ENCODE peak calls at places on chromosomes 3 and 15, in four cellular contexts. A is H9, J is fibroblast of lung, X is Calu3. H is an unnamed sample.

GRCh38 chr3:129005526-129006303 is 4.6 kb downstream of the EFCC1 start:
- DNase-seq in A (no peak), J (peak; percentile 56), X (no peak), H (no peak)

GRCh38 chr15:72319360-72319984 is 485 bp downstream of the CELF6 start:
- DNase-seq in A (peak; percentile 93), J (peak; percentile 57), X (peak; percentile 80), H (peak; percentile 91)

GRCh38 chr3:178056868-178057267 is 479.4 kb upstream of the KCNMB2 start:
- DNase-seq in A (no peak), J (peak; percentile 76), X (no peak), H (no peak)

GRCh38 chr15:89632563-89633430 is 22.5 kb downstream of the KIF7 start:
- DNase-seq in A (no peak), J (no peak), X (no peak), H (peak; percentile 75)

GRCh38 chr15:88454867-88455810 is 12.0 kb downstream of the MRPL46 start:
- DNase-seq in A (peak; percentile 85), J (peak; percentile 70), X (peak; percentile 68), H (peak; percentile 80)

GRCh38 chr15:39720721-39721611 is 61.7 kb downstream of the FSIP1 start:
- DNase-seq in A (no peak), J (peak; percentile 34), X (no peak), H (no peak)

GRCh38 chr3:70716832-70717231 is 404.4 kb upstream of the MDFIC2 start:
- DNase-seq in A (no peak), J (peak; percentile 70), X (no peak), H (no peak)

GRCh38 chr3:170868577-170869239 is 1.3 kb downstream of the RPL22L1 start:
- DNase-seq in A (no peak), J (no peak), X (no peak), H (no peak)

GRCh38 chr3:123349201-123349535 is 99.7 kb downstream of the ADCY5 start:
- DNase-seq in A (no peak), J (no peak), X (no peak), H (no peak)

GRCh38 chr15:67175643-67176071 is 78.8 kb downstream of the AAGAB start:
- DNase-seq in A (no peak), J (peak; percentile 83), X (no peak), H (no peak)

GRCh38 chr3:57952208-57952631 is 56.0 kb upstream of the FLNB start:
- DNase-seq in A (peak; percentile 79), J (peak; percentile 94), X (no peak), H (no peak)

GRCh38 chr3:171876651-171877272 is 33.6 kb downstream of the TMEM212 start:
- DNase-seq in A (no peak), J (peak; percentile 95), X (no peak), H (no peak)

GRCh38 chr3:71144525-71145253 is 438.8 kb downstream of the FOXP1 start:
- DNase-seq in A (no peak), J (no peak), X (no peak), H (no peak)

GRCh38 chr3:42705039-42705767 is 2.6 kb upstream of the HHATL start:
- DNase-seq in A (no peak), J (no peak), X (no peak), H (peak; percentile 77)

GRCh38 chr3:105970283-105970682 is 101.5 kb upstream of the CBLB start:
- DNase-seq in A (no peak), J (peak; percentile 95), X (no peak), H (no peak)

GRCh38 chr3:177452487-177452886 is 255.2 kb upstream of the TBL1XR1 start:
- DNase-seq in A (no peak), J (peak; percentile 83), X (no peak), H (no peak)

GRCh38 chr3:39378092-39378491 is 5.1 kb upstream of the SLC25A38 start:
- DNase-seq in A (peak; percentile 82), J (peak; percentile 5), X (peak; percentile 71), H (no peak)

GRCh38 chr3:79910337-79910736 is 142.5 kb upstream of the ROBO1 start:
- DNase-seq in A (no peak), J (no peak), X (no peak), H (no peak)

GRCh38 chr3:148604270-148605085 is 93.2 kb upstream of the AGTR1 start:
- DNase-seq in A (no peak), J (peak; percentile 30), X (peak; percentile 19), H (no peak)

GRCh38 chr15:77208222-77208621 is 137.3 kb upstream of the TSPAN3 start:
- DNase-seq in A (no peak), J (no peak), X (no peak), H (no peak)

GRCh38 chr15:40367038-40367672 is 9.1 kb downstream of the DISP2 start:
- DNase-seq in A (no peak), J (no peak), X (no peak), H (no peak)

GRCh38 chr3:122392868-122393844 is 9.2 kb downstream of the FAM162A start:
- DNase-seq in A (no peak), J (peak; percentile 71), X (no peak), H (no peak)

GRCh38 chr15:49472338-49472737 is 49.3 kb downstream of the FGF7 start:
- DNase-seq in A (no peak), J (no peak), X (no peak), H (no peak)

DNA sequence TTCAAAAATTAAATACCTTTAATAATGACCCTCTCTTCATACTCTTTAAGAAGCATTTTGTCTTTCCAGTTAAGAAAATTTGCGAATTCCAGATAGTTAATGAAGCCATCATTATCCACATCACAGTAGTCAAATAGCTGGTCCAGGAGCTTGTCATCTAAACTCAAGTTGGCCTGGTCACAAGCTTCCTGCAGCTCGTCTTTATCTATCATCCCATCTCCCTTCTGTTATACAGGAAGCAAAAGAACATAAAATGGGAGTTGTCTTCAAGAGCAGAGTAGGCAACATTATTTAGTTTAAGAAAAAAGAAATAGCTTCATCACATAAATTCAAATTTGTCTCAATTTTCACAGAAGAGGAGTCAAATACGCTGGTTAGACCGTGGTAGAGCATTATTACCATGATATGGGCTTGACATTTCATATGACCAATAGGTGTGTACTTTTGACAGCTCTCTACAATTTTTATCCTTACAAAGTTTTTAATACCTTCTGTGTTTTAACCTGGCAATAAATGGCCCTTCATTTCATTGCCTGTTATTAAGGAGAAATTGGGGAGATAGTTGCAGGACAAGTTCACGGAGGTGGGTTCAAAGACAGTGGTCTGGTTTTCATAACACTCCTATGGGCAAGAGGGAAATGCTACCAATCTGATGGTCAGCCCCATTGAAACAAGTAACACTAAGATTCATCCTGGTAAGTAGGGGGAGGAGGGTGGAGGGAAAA is 45.4 kb downstream of the EFHB start:
- DNase-seq in A (no peak), J (no peak), X (no peak), H (no peak)
- TF ChIP-seq CTCF in A (no peak), J (no peak), X (no peak), H (no peak)

GRCh38 chr15:81296218-81296617 is 27.7 kb downstream of the STARD5 start:
- DNase-seq in A (no peak), J (no peak), X (no peak), H (no peak)
- TF ChIP-seq CTCF in A (no peak), J (no peak), X (no peak), H (no peak)

GRCh38 chr3:135077186-135077585 is 282.1 kb downstream of the EPHB1 start:
- DNase-seq in A (no peak), J (no peak), X (no peak), H (no peak)

GRCh38 chr3:135075157-135075556 is 280.1 kb downstream of the EPHB1 start:
- DNase-seq in A (no peak), J (no peak), X (no peak), H (no peak)

GRCh38 chr3:135081451-135082434 is 286.7 kb downstream of the EPHB1 start:
- DNase-seq in A (no peak), J (no peak), X (no peak), H (no peak)

GRCh38 chr3:135082706-135083105 is 287.6 kb downstream of the EPHB1 start:
- DNase-seq in A (no peak), J (no peak), X (no peak), H (no peak)

GRCh38 chr3:135078283-135078682 is 283.2 kb downstream of the EPHB1 start:
- DNase-seq in A (peak; percentile 43), J (no peak), X (no peak), H (no peak)
- TF ChIP-seq CTCF in A (peak; percentile 51), J (no peak), X (no peak), H (no peak)

GRCh38 chr3:82178291-82178690 is 416.8 kb upstream of the GBE1 start:
- DNase-seq in A (no peak), J (no peak), X (no peak), H (no peak)
- TF ChIP-seq CTCF in A (no peak), J (no peak), X (no peak), H (no peak)

GRCh38 chr3:33799202-33799551 is 747 bp downstream of the PDCD6IP start:
- DNase-seq in A (no peak), J (no peak), X (no peak), H (no peak)

GRCh38 chr3:33798418-33799201 is at the start of gene PDCD6IP:
- DNase-seq in A (peak; percentile 96), J (peak; percentile 95), X (peak; percentile 93), H (peak; percentile 97)

GRCh38 chr3:33796137-33796536 is 2.3 kb upstream of the PDCD6IP start:
- DNase-seq in A (no peak), J (no peak), X (no peak), H (no peak)

GRCh38 chr3:33803252-33803651 is 4.8 kb downstream of the PDCD6IP start:
- DNase-seq in A (no peak), J (no peak), X (no peak), H (no peak)

DNA sequence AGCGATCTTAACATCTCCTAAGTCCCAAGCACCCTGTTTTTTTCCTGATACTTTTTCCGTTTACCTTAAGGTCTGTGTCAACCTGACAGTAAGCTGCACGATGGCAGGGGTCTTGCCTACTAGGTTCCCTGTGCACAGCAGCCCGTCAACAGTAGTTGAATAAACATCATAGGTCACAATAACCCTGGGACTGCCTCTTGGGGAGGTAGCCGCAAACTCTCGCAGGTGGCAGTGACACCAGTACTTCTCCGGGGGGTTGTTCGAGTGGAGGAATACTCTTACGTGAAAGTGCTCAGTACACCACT is 365 bp upstream of the PDCD6IP start:
- DNase-seq in A (no peak), J (no peak), X (no peak), H (no peak)
- TF ChIP-seq CTCF in A (no peak), J (no peak), X (no peak), H (no peak)

GRCh38 chr15:83106994-83107840 is at the start of gene TM6SF1:
- DNase-seq in A (peak; percentile 39), J (no peak), X (peak; percentile 9), H (no peak)
- TF ChIP-seq CTCF in A (no peak), J (no peak), X (no peak), H (no peak)

GRCh38 chr3:28476194-28476593 is 127.6 kb upstream of the AZI2 start:
- DNase-seq in A (no peak), J (peak; percentile 76), X (no peak), H (no peak)
- TF ChIP-seq CTCF in A (peak; percentile 77), J (peak; percentile 59), X (peak; percentile 31), H (peak; percentile 69)

GRCh38 chr3:159616234-159616825 is 372.3 kb upstream of the IL12A start:
- DNase-seq in A (peak; percentile 46), J (peak; percentile 62), X (peak; percentile 81), H (peak; percentile 87)
- TF ChIP-seq CTCF in A (peak; percentile 74), J (peak; percentile 68), X (peak; percentile 84), H (peak; percentile 92)

GRCh38 chr3:160648701-160649100 is 28.3 kb upstream of the ARL14 start:
- DNase-seq in A (no peak), J (no peak), X (no peak), H (no peak)

GRCh38 chr3:160649596-160649995 is 27.4 kb upstream of the ARL14 start:
- DNase-seq in A (no peak), J (no peak), X (no peak), H (no peak)

GRCh38 chr3:160653514-160653913 is 23.4 kb upstream of the ARL14 start:
- DNase-seq in A (no peak), J (no peak), X (no peak), H (no peak)
- TF ChIP-seq CTCF in A (no peak), J (no peak), X (no peak), H (no peak)

GRCh38 chr3:24069045-24069444 is 124.0 kb downstream of the NR1D2 start:
- DNase-seq in A (no peak), J (peak; percentile 24), X (peak; percentile 12), H (no peak)
- TF ChIP-seq CTCF in A (peak; percentile 59), J (no peak), X (no peak), H (peak; percentile 33)

H was measured in osteocyte.